ENCODE peak calls at places on chromosomes 2 and 18, in six cellular contexts. L is adipocyte, O is hippocampal formation, E is SK-MEL-5, S is right cardiac atrium, Y is hypothalamus. G is an unnamed sample.

GRCh38 chr2:235320341-235320740 is 173.5 kb upstream of the AGAP1 start:
- DNase-seq in L (no peak), O (no peak), E (no peak), S (no peak), Y (no peak), G (no peak)

GRCh38 chr18:34639662-34640061 is 70.4 kb upstream of the DTNA start:
- DNase-seq in L (peak; percentile 39), O (no peak), E (no peak), S (no peak), Y (no peak), G (no peak)

GRCh38 chr2:118853647-118854367 is 6.4 kb upstream of the EN1 start:
- DNase-seq in L (no peak), O (no peak), E (no peak), S (no peak), Y (no peak), G (no peak)

GRCh38 chr2:43312751-43313641 is 86.6 kb upstream of the ZFP36L2 start:
- DNase-seq in L (peak; percentile 86), O (no peak), E (no peak), S (no peak), Y (no peak), G (no peak)

GRCh38 chr2:223041527-223042109 is 10.4 kb upstream of the KCNE4 start:
- DNase-seq in L (peak; percentile 98), O (no peak), E (peak; percentile 90), S (peak; percentile 90), Y (no peak), G (peak; percentile 80)

GRCh38 chr2:178482437-178482836 is 2.2 kb downstream of the PLEKHA3 start:
- DNase-seq in L (peak; percentile 19), O (no peak), E (no peak), S (no peak), Y (no peak), G (no peak)

GRCh38 chr2:21999522-21999921 is 875.8 kb downstream of the TDRD15 start:
- DNase-seq in L (no peak), O (no peak), E (no peak), S (no peak), Y (no peak), G (no peak)

GRCh38 chr2:238462782-238463396 is 36.2 kb downstream of the ASB1 start:
- DNase-seq in L (peak; percentile 61), O (no peak), E (peak; percentile 79), S (no peak), Y (no peak), G (no peak)

GRCh38 chr2:127659408-127660290 is 13.7 kb downstream of the GPR17 start:
- DNase-seq in L (no peak), O (no peak), E (no peak), S (peak; percentile 84), Y (no peak), G (peak; percentile 64)

GRCh38 chr2:98805412-98806265 is 74.7 kb upstream of the MGAT4A start:
- DNase-seq in L (peak; percentile 85), O (no peak), E (peak; percentile 10), S (no peak), Y (no peak), G (peak; percentile 73)

GRCh38 chr18:62586781-62587487 is 64.1 kb downstream of the ZCCHC2 start:
- DNase-seq in L (no peak), O (no peak), E (no peak), S (no peak), Y (no peak), G (no peak)

GRCh38 chr2:85792783-85793441 is 39.1 kb downstream of the ATOH8 start:
- DNase-seq in L (peak; percentile 82), O (no peak), E (no peak), S (no peak), Y (no peak), G (no peak)

GRCh38 chr2:71742953-71743601 is 289.7 kb downstream of the DYSF start:
- DNase-seq in L (peak; percentile 85), O (no peak), E (no peak), S (peak; percentile 90), Y (no peak), G (peak; percentile 77)

GRCh38 chr2:211367711-211368110 is 811.3 kb downstream of the CPS1 start:
- DNase-seq in L (no peak), O (no peak), E (no peak), S (no peak), Y (no peak), G (no peak)

G was measured in Right ventricle myocardium inferior.